ENCODE peak calls at places on chromosomes 1 and 21, in six cellular contexts. Y is sigmoid colon, Z is cardiac muscle cell, G is mammary epithelial cell, T is heart left ventricle, M is endodermal cell. A is an unnamed sample. For H3K27me3 and H3K4me1, the result is how much of the 10 kb centered on the place peaks cover.

GRCh38 chr21:35730325-35730724 is 330.0 kb downstream of the SETD4 start:
- DNase-seq in Y (no peak), Z (no peak), G (no peak), T (no peak), M (no peak), A (no peak)

GRCh38 chr21:33266784-33267135 is 593 bp downstream of the IL10RB start:
- DNase-seq in Y (no peak), Z (no peak), G (no peak), T (no peak), M (no peak), A (no peak)

GRCh38 chr1:185789846-185790735 is 55.9 kb downstream of the HMCN1 start:
- DNase-seq in Y (no peak), Z (peak), G (peak), T (no peak), M (no peak), A (peak)

GRCh38 chr1:163408262-163408661 is 86.5 kb downstream of the NUF2 start:
- DNase-seq in Y (no peak), Z (no peak), G (no peak), T (no peak), M (no peak), A (no peak)

GRCh38 chr1:42684139-42684538 is 1.9 kb downstream of the YBX1 start:
- DNase-seq in Y (no peak), Z (peak), G (peak), T (no peak), M (peak), A (peak)

GRCh38 chr21:44569861-44570517 is 3.5 kb upstream of the KRTAP10-4 start:
- DNase-seq in Y (peak), Z (no peak), G (no peak), T (no peak), M (no peak), A (no peak)

GRCh38 chr1:7501259-7501560 is 269.9 kb upstream of the VAMP3 start:
- DNase-seq in Y (no peak), Z (no peak), G (no peak), T (no peak), M (no peak), A (no peak)

GRCh38 chr21:43362306-43362927 is 64.5 kb downstream of the SIK1 start:
- DNase-seq in Y (peak), Z (peak), G (peak), T (peak), M (peak), A (peak)

GRCh38 chr1:116379674-116380498 is 6.8 kb downstream of the ATP1A1 start:
- DNase-seq in Y (no peak), Z (no peak), G (no peak), T (no peak), M (peak), A (no peak)

GRCh38 chr1:224182057-224182865 is 779 bp upstream of the DEGS1 start:
- DNase-seq in Y (no peak), Z (no peak), G (peak), T (no peak), M (no peak), A (no peak)

GRCh38 chr1:57041901-57042300 is 76.1 kb upstream of the C8B start:
- DNase-seq in Y (no peak), Z (no peak), G (no peak), T (no peak), M (no peak), A (no peak)

GRCh38 chr21:33395866-33396265 is 7.3 kb upstream of the IFNGR2 start:
- DNase-seq in Y (no peak), Z (no peak), G (peak), T (no peak), M (no peak), A (no peak)

GRCh38 chr1:101496109-101496508 is 259.3 kb downstream of the S1PR1 start:
- DNase-seq in Y (no peak), Z (no peak), G (peak), T (no peak), M (no peak), A (no peak)

GRCh38 chr1:233355841-233356704 is 28.5 kb downstream of the MAP3K21 start:
- DNase-seq in Y (no peak), Z (peak), G (no peak), T (no peak), M (no peak), A (no peak)

GRCh38 chr1:43386676-43387075 is 2.9 kb downstream of the MED8 start:
- DNase-seq in Y (no peak), Z (no peak), G (no peak), T (no peak), M (no peak), A (no peak)

GRCh38 chr1:180838535-180838934 is 74.2 kb upstream of the KIAA1614 start:
- DNase-seq in Y (no peak), Z (no peak), G (no peak), T (no peak), M (no peak), A (no peak)

GRCh38 chr1:109475261-109475660 is 8.4 kb upstream of the ATXN7L2 start:
- DNase-seq in Y (no peak), Z (no peak), G (no peak), T (peak), M (no peak), A (no peak)

GRCh38 chr1:109476825-109477224 is 6.9 kb upstream of the ATXN7L2 start:
- DNase-seq in Y (no peak), Z (no peak), G (no peak), T (peak), M (no peak), A (no peak)

GRCh38 chr1:109477821-109478220 is 5.9 kb upstream of the ATXN7L2 start:
- DNase-seq in Y (no peak), Z (no peak), G (no peak), T (peak), M (no peak), A (no peak)

GRCh38 chr1:109472779-109473178 is 6.4 kb downstream of the SYPL2 start:
- DNase-seq in Y (no peak), Z (no peak), G (no peak), T (no peak), M (no peak), A (no peak)

GRCh38 chr1:109474697-109475096 is 8.4 kb downstream of the SYPL2 start:
- DNase-seq in Y (no peak), Z (no peak), G (no peak), T (peak), M (no peak), A (no peak)
- H3K27me3 ChIP-seq in Y (under half), Z (under half), G (under half), T (under half), M (under half), A (half or more)

GRCh38 chr1:40385437-40386310 is 12.1 kb downstream of the SMAP2 start:
- DNase-seq in Y (no peak), Z (peak), G (no peak), T (no peak), M (no peak), A (peak)
- H3K4me1 ChIP-seq in Y (under half), Z (under half), G (under half), T (under half), M (under half), A (half or more)

GRCh38 chr1:232011961-232012360 is 385.4 kb downstream of the DISC1 start:
- DNase-seq in Y (no peak), Z (no peak), G (no peak), T (no peak), M (no peak), A (no peak)
- H3K27me3 ChIP-seq in Y (under half), Z (under half), G (under half), T (under half), M (under half), A (under half)

DNA sequence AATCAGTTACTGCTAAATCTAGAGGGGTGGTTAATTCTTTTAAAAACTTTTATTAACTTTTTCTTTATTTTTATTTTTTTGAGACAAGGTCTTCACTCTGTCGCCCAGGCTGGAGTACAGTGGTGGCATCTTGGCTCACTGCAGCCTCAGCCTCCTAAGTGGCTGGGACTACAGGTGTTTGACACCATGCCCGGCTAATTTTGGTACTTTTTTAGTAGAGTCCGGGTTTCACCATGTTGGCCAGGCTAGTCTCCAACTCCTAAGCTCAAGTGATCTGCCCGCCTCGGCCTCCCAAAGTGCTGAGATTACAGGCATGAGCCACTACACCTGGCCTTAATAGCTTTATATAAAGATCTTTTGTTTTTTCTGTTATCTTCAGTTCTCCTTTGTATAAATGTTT is 11.9 kb downstream of the ZYG11B start:
- DNase-seq in Y (no peak), Z (no peak), G (no peak), T (no peak), M (no peak), A (no peak)
- H3K4me1 ChIP-seq in Y (half or more), Z (under half), G (under half), T (under half), M (under half), A (under half)

GRCh38 chr1:29387210-29387609 is 150.9 kb downstream of the PTPRU start:
- DNase-seq in Y (no peak), Z (no peak), G (no peak), T (no peak), M (peak), A (no peak)
- H3K27me3 ChIP-seq in Y (under half), Z (under half), G (under half), T (under half), M (under half), A (under half)

GRCh38 chr1:24516506-24516905 is 13.9 kb downstream of the RCAN3 start:
- DNase-seq in Y (no peak), Z (no peak), G (no peak), T (no peak), M (no peak), A (no peak)
- H3K4me1 ChIP-seq in Y (under half), Z (under half), G (under half), T (under half), M (under half), A (under half)

GRCh38 chr1:25051906-25052305 is 121.8 kb upstream of the RUNX3 start:
- DNase-seq in Y (no peak), Z (no peak), G (no peak), T (no peak), M (no peak), A (no peak)
- H3K27me3 ChIP-seq in Y (under half), Z (under half), G (under half), T (under half), M (under half), A (under half)